ENCODE peak calls at places on chromosome 20, in six cellular contexts. C is AG20443; D is astrocyte; X is mammary epithelial cell; Q is stimulated activated CD8-positive, alpha-beta memory T cell treated with anti-CD3 and anti-CD28 coated beads, Interleukin-15, amount 100 ng/mL, for 24 hours; F is NCI-H460. N is an unnamed sample.

GRCh38 chr20:9035129-9035528 is 33.8 kb upstream of the PLCB4 start:
- DNase-seq in C (peak), D (peak), X (peak), Q (no peak), F (peak), N (peak)

GRCh38 chr20:40776702-40777457 is 87.8 kb upstream of the MAFB start:
- DNase-seq in C (no peak), D (no peak), X (no peak), Q (no peak), F (no peak), N (no peak)

GRCh38 chr20:40811660-40812414 is 122.8 kb upstream of the MAFB start:
- DNase-seq in C (no peak), D (no peak), X (no peak), Q (no peak), F (no peak), N (no peak)

GRCh38 chr20:7452890-7453289 is 487.4 kb downstream of the HAO1 start:
- DNase-seq in C (no peak), D (no peak), X (no peak), Q (no peak), F (no peak), N (no peak)

GRCh38 chr20:12207875-12208274 is 290.2 kb downstream of the BTBD3 start:
- DNase-seq in C (peak), D (peak), X (peak), Q (no peak), F (no peak), N (peak)

GRCh38 chr20:4300401-4300800 is 285.0 kb upstream of the RNF24 start:
- DNase-seq in C (no peak), D (no peak), X (no peak), Q (no peak), F (no peak), N (no peak)

GRCh38 chr20:60211618-60212463 is 253.6 kb downstream of the CDH26 start:
- DNase-seq in C (no peak), D (no peak), X (no peak), Q (no peak), F (no peak), N (no peak)

GRCh38 chr20:12966468-12967085 is 42.2 kb upstream of the SPTLC3 start:
- DNase-seq in C (peak), D (peak), X (peak), Q (no peak), F (peak), N (peak)

GRCh38 chr20:25462166-25462565 is 54.7 kb downstream of the GINS1 start:
- DNase-seq in C (no peak), D (no peak), X (no peak), Q (no peak), F (no peak), N (no peak)

GRCh38 chr20:36297656-36298055 is 8.5 kb upstream of the DLGAP4 start:
- DNase-seq in C (no peak), D (no peak), X (no peak), Q (no peak), F (no peak), N (no peak)

GRCh38 chr20:25076731-25077609 is 5.0 kb downstream of the VSX1 start:
- DNase-seq in C (peak), D (no peak), X (peak), Q (no peak), F (peak), N (peak)

GRCh38 chr20:36018208-36018988 is 50.0 kb downstream of the CNBD2 start:
- DNase-seq in C (no peak), D (no peak), X (no peak), Q (no peak), F (no peak), N (no peak)

GRCh38 chr20:46544576-46544975 is 5.9 kb downstream of the OCSTAMP start:
- DNase-seq in C (no peak), D (no peak), X (no peak), Q (no peak), F (no peak), N (no peak)

GRCh38 chr20:39152126-39152525 is 190.0 kb downstream of the DHX35 start:
- DNase-seq in C (no peak), D (no peak), X (no peak), Q (no peak), F (no peak), N (no peak)

GRCh38 chr20:58608096-58608840 is 42.8 kb upstream of the STX16 start:
- DNase-seq in C (no peak), D (no peak), X (no peak), Q (no peak), F (no peak), N (no peak)

GRCh38 chr20:57399587-57400261 is 8.5 kb downstream of the RBM38 start:
- DNase-seq in C (no peak), D (no peak), X (no peak), Q (no peak), F (no peak), N (no peak)

GRCh38 chr20:56386219-56386618 is 5.8 kb downstream of the AURKA start:
- DNase-seq in C (no peak), D (no peak), X (no peak), Q (no peak), F (no peak), N (no peak)

GRCh38 chr20:1187605-1188171 is 2.9 kb upstream of the TMEM74B start:
- DNase-seq in C (no peak), D (no peak), X (no peak), Q (no peak), F (no peak), N (no peak)

GRCh38 chr20:57652865-57653545 is 32.8 kb upstream of the ZBP1 start:
- DNase-seq in C (peak), D (no peak), X (no peak), Q (no peak), F (no peak), N (no peak)

GRCh38 chr20:63124092-63124781 is 91.7 kb downstream of the YTHDF1 start:
- DNase-seq in C (no peak), D (peak), X (no peak), Q (no peak), F (no peak), N (no peak)

GRCh38 chr20:24339179-24339578 is 130.2 kb upstream of the SYNDIG1 start:
- DNase-seq in C (no peak), D (no peak), X (peak), Q (no peak), F (no peak), N (no peak)

GRCh38 chr20:48771542-48771941 is 56.3 kb downstream of the PREX1 start:
- DNase-seq in C (peak), D (peak), X (no peak), Q (no peak), F (no peak), N (peak)

GRCh38 chr20:8215516-8215915 is 83.5 kb downstream of the PLCB1 start:
- DNase-seq in C (no peak), D (peak), X (no peak), Q (no peak), F (no peak), N (no peak)

GRCh38 chr20:49999329-49999728 is 16.5 kb downstream of the SNAI1 start:
- DNase-seq in C (no peak), D (no peak), X (no peak), Q (no peak), F (no peak), N (no peak)

GRCh38 chr20:16246870-16247269 is 326.4 kb downstream of the KIF16B start:
- DNase-seq in C (no peak), D (no peak), X (no peak), Q (no peak), F (no peak), N (no peak)

GRCh38 chr20:46215913-46216707 is 92.2 kb downstream of the CDH22 start:
- DNase-seq in C (peak), D (peak), X (no peak), Q (no peak), F (no peak), N (peak)

GRCh38 chr20:47970282-47970903 is 185.1 kb upstream of the SULF2 start:
- DNase-seq in C (peak), D (no peak), X (no peak), Q (no peak), F (no peak), N (no peak)

GRCh38 chr20:36796117-36796516 is 22.6 kb upstream of the DSN1 start:
- DNase-seq in C (no peak), D (no peak), X (no peak), Q (no peak), F (no peak), N (no peak)

GRCh38 chr20:59028812-59029211 is 3.3 kb downstream of the ATP5F1E start:
- DNase-seq in C (no peak), D (no peak), X (no peak), Q (no peak), F (no peak), N (no peak)

GRCh38 chr20:33992145-33992922 is 1.4 kb upstream of the RALY start:
- DNase-seq in C (peak), D (peak), X (peak), Q (no peak), F (peak), N (no peak)

GRCh38 chr20:31475032-31475431 is at the start of the genes DEFB124 and REM1:
- DNase-seq in C (peak), D (no peak), X (no peak), Q (no peak), F (no peak), N (no peak)

GRCh38 chr20:54980321-54980960 is 505.0 kb downstream of the DOK5 start:
- DNase-seq in C (no peak), D (peak), X (peak), Q (no peak), F (no peak), N (no peak)

N was measured in myocyte.